ENCODE peak calls at places on chromosomes 13 and 19, in eight cellular contexts. J is GM23338; E is fibroblast of lung; I is psoas muscle; B is HL-60; Q is tibial nerve; X is CD8-positive, alpha-beta T cell; D is gastrocnemius medialis. U is an unnamed sample.
A peak's percentile ranks its signal among the peaks of the same experiment; 100 is the strongest.

GRCh38 chr19:39171479-39172465 is 25.0 kb upstream of the NCCRP1 start:
- DNase-seq in J (no peak), E (no peak), I (no peak), B (no peak), Q (no peak), X (no peak), D (no peak), U (no peak)

GRCh38 chr19:43700368-43701015 is 15.4 kb upstream of the IRGC start:
- DNase-seq in J (no peak), E (peak; percentile 85), I (peak; percentile 50), B (no peak), Q (peak; percentile 40), X (peak; percentile 11), D (peak; percentile 7), U (peak; percentile 1)

GRCh38 chr19:43984687-43985000 is 656 bp downstream of the ZNF155 start:
- DNase-seq in J (no peak), E (no peak), I (peak; percentile 14), B (peak; percentile 12), Q (no peak), X (no peak), D (no peak), U (no peak)

GRCh38 chr13:36986462-36987240 is 12.5 kb downstream of the ALG5 start:
- DNase-seq in J (no peak), E (no peak), I (no peak), B (no peak), Q (no peak), X (no peak), D (no peak), U (no peak)

GRCh38 chr13:63864171-63864902 is 2448.7 kb upstream of the PCDH20 start:
- DNase-seq in J (peak; percentile 3), E (peak; percentile 68), I (no peak), B (no peak), Q (no peak), X (no peak), D (no peak), U (no peak)

GRCh38 chr13:64087624-64088023 is 2672.0 kb upstream of the PCDH20 start:
- DNase-seq in J (no peak), E (no peak), I (no peak), B (no peak), Q (no peak), X (no peak), D (no peak), U (no peak)

GRCh38 chr19:4014541-4015491 is 7.3 kb downstream of the PIAS4 start:
- DNase-seq in J (peak; percentile 70), E (no peak), I (peak; percentile 55), B (no peak), Q (no peak), X (peak; percentile 18), D (no peak), U (peak; percentile 48)

GRCh38 chr19:29247912-29248311 is 35.0 kb upstream of the UQCRFS1 start:
- DNase-seq in J (no peak), E (no peak), I (no peak), B (no peak), Q (no peak), X (no peak), D (no peak), U (no peak)

GRCh38 chr13:47117268-47117667 is 220.4 kb upstream of the HTR2A start:
- DNase-seq in J (no peak), E (peak; percentile 77), I (no peak), B (no peak), Q (no peak), X (no peak), D (no peak), U (no peak)

GRCh38 chr13:73262862-73263627 is 204.2 kb downstream of the KLF5 start:
- DNase-seq in J (no peak), E (no peak), I (no peak), B (no peak), Q (no peak), X (no peak), D (no peak), U (no peak)

GRCh38 chr19:5947435-5947834 is 30.5 kb downstream of the RANBP3 start:
- DNase-seq in J (no peak), E (peak; percentile 80), I (peak; percentile 68), B (peak; percentile 65), Q (peak; percentile 69), X (no peak), D (peak; percentile 41), U (no peak)

GRCh38 chr13:37869756-37870488 is at the start of gene TRPC4:
- DNase-seq in J (peak; percentile 84), E (peak; percentile 61), I (peak; percentile 19), B (no peak), Q (no peak), X (no peak), D (no peak), U (no peak)

GRCh38 chr19:16180611-16181010 is 4.6 kb upstream of the FAM32A start:
- DNase-seq in J (peak; percentile 54), E (peak; percentile 70), I (no peak), B (no peak), Q (no peak), X (no peak), D (no peak), U (no peak)

GRCh38 chr13:70723732-70724131 is 615.5 kb upstream of the KLHL1 start:
- DNase-seq in J (no peak), E (peak; percentile 63), I (no peak), B (no peak), Q (no peak), X (no peak), D (no peak), U (no peak)

GRCh38 chr13:45769072-45769471 is 67.0 kb downstream of the CBY2 start:
- DNase-seq in J (peak; percentile 39), E (no peak), I (no peak), B (no peak), Q (no peak), X (no peak), D (no peak), U (no peak)

GRCh38 chr19:42095814-42096230 is 19.9 kb downstream of the ZNF574 start:
- DNase-seq in J (peak; percentile 95), E (no peak), I (no peak), B (no peak), Q (no peak), X (no peak), D (no peak), U (no peak)

GRCh38 chr19:32131037-32131436 is 214.4 kb upstream of the ZNF507 start:
- DNase-seq in J (no peak), E (no peak), I (no peak), B (no peak), Q (no peak), X (no peak), D (no peak), U (no peak)

DNA sequence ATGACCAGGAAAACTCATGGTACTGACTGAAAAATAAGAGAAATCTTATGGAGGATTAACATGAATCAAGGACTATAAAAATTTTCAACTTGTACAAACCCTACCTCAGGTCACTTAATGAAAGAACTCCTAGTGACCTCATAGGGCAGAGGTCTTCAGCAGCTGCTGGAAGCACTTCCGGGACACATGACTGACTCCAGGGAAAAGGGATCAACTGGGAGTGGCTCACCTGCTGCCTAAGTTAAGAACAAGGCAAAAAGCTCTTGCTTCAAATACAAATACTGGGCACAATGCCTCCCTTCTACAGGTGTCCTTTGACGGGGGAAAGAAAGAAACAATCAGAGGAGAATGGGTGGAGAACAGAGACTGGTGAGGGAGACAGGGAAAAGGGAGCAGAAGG is 18.6 kb downstream of the DOCK9 start:
- DNase-seq in J (no peak), E (no peak), I (no peak), B (no peak), Q (no peak), X (no peak), D (no peak), U (no peak)
- H3K27ac ChIP-seq in J (no peak overlapping the region), E (no peak overlapping the region), I (peak overlapping the region; percentile 57), B (no peak overlapping the region), Q (no peak overlapping the region), X (no peak overlapping the region), D (peak overlapping the region; percentile 65), U (no peak overlapping the region)

GRCh38 chr19:49442354-49442753 is 1.0 kb upstream of the SLC17A7 start:
- DNase-seq in J (peak; percentile 86), E (no peak), I (peak; percentile 66), B (no peak), Q (peak; percentile 79), X (no peak), D (peak; percentile 49), U (no peak)
- H3K27ac ChIP-seq in J (peak overlapping the region; percentile 76), E (no peak overlapping the region), I (no peak overlapping the region), B (no peak overlapping the region), Q (peak overlapping the region; percentile 88), X (no peak overlapping the region), D (peak overlapping the region; percentile 80), U (no peak overlapping the region)

GRCh38 chr13:30551194-30551593 is 66.5 kb upstream of the USPL1 start:
- DNase-seq in J (peak; percentile 70), E (peak; percentile 47), I (no peak), B (peak; percentile 54), Q (no peak), X (no peak), D (no peak), U (no peak)

DNA sequence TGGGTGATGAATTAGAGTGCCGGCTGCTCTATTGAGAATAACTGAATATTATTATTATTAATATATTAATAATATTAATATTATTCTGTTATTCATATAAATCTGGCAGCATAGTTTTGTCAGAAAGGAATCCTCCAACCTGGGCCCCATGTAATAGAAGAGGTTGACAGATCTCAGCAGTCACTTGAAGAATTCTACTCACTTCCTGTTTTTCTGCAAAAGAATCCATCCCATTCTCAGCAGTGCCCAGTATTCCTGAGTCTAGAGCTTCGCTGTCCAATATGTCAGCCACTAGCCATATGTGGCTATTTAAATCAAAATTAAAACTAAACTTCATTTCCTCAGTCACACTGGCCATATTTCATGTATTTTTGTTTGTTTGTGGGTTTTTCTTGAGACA is 72.4 kb upstream of the USPL1 start:
- DNase-seq in J (no peak), E (no peak), I (no peak), B (no peak), Q (no peak), X (no peak), D (no peak), U (no peak)
- H3K27ac ChIP-seq in J (no peak overlapping the region), E (no peak overlapping the region), I (no peak overlapping the region), B (no peak overlapping the region), Q (no peak overlapping the region), X (no peak overlapping the region), D (no peak overlapping the region), U (no peak overlapping the region)

DNA sequence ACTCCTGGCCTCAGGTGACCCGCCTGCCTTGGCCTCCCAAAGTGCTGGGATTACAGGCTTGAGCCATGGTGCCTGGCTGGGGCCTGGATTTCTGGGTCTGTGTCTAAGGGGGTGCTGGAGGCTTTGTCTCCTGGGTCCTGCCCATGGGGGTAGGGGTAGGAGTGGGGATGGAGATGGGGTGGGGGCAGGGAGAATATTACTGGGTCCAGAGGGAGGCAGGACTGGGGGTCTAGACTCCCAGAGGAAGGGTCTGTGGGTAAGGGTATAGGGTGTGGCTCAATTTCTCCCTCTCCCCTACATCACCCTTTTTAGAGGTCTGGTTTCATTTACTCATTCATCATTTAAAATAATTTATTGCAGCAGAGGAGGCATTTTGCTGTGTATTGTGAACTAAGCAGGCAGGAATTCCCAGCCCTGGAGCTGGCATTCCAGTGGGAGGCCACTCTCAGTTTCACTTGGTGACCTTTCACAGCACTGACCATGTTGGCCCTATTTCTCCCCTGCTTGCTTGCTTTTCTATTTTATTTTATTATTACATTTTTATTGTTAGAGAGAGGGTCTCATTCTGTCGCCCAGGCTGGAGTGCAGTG is 810 bp upstream of the NFKBID start:
- DNase-seq in J (peak; percentile 21), E (no peak), I (no peak), B (no peak), Q (no peak), X (no peak), D (no peak), U (no peak)
- H3K27ac ChIP-seq in J (no peak overlapping the region), E (no peak overlapping the region), I (peak overlapping the region; percentile 41), B (peak overlapping the region; percentile 94), Q (peak overlapping the region; percentile 93), X (peak overlapping the region; percentile 85), D (peak overlapping the region; percentile 49), U (peak overlapping the region; percentile 100)